ENCODE peak calls at places on chromosomes 16 and 17, in nine cellular contexts. One of them, this sample, is unnamed.

GRCh38 chr16:62041401-62041800 is 5.2 kb upstream of the CDH8 start:
- DNase-seq in tibial nerve: no peak
- DNase-seq in heart left ventricle: no peak
- DNase-seq in transverse colon: no peak
- DNase-seq in prostate gland: no peak
- DNase-seq in stomach: no peak
- DNase-seq in esophagus squamous epithelium: no peak
- DNase-seq in IMR-90: no peak
- DNase-seq in body of pancreas: no peak
- DNase-seq in this sample: no peak

GRCh38 chr16:12323007-12323699 is 346.6 kb downstream of the SNX29 start:
- DNase-seq in esophagus squamous epithelium: no peak
- DNase-seq in IMR-90: no peak
- DNase-seq in stomach: no peak
- DNase-seq in tibial nerve: no peak
- DNase-seq in heart left ventricle: no peak
- DNase-seq in transverse colon: no peak
- DNase-seq in body of pancreas: no peak
- DNase-seq in prostate gland: no peak
- DNase-seq in this sample: no peak

GRCh38 chr17:4485676-4486646 is 12.7 kb upstream of the SPNS2 start:
- DNase-seq in heart left ventricle: no peak
- DNase-seq in transverse colon: no peak
- DNase-seq in esophagus squamous epithelium: no peak
- DNase-seq in body of pancreas: no peak
- DNase-seq in IMR-90: no peak
- DNase-seq in tibial nerve: no peak
- DNase-seq in prostate gland: no peak
- DNase-seq in stomach: no peak
- DNase-seq in this sample: no peak

GRCh38 chr16:82991941-82992675 is 365.3 kb downstream of the CDH13 start:
- DNase-seq in tibial nerve: no peak
- DNase-seq in stomach: no peak
- DNase-seq in transverse colon: no peak
- DNase-seq in body of pancreas: no peak
- DNase-seq in esophagus squamous epithelium: no peak
- DNase-seq in IMR-90: no peak
- DNase-seq in heart left ventricle: no peak
- DNase-seq in prostate gland: no peak
- DNase-seq in this sample: no peak

GRCh38 chr16:28930652-28931051 is 1.1 kb upstream of the CD19 start:
- DNase-seq in prostate gland: no peak
- DNase-seq in body of pancreas: no peak
- DNase-seq in tibial nerve: no peak
- DNase-seq in transverse colon: no peak
- DNase-seq in IMR-90: no peak
- DNase-seq in stomach: no peak
- DNase-seq in esophagus squamous epithelium: no peak
- DNase-seq in heart left ventricle: no peak
- DNase-seq in this sample: no peak

GRCh38 chr16:79278506-79278905 is 322.0 kb downstream of the MAF start:
- DNase-seq in body of pancreas: no peak
- DNase-seq in prostate gland: no peak
- DNase-seq in IMR-90: no peak
- DNase-seq in stomach: no peak
- DNase-seq in transverse colon: peak; percentile 44
- DNase-seq in esophagus squamous epithelium: no peak
- DNase-seq in heart left ventricle: no peak
- DNase-seq in tibial nerve: no peak
- DNase-seq in this sample: no peak

GRCh38 chr17:77696720-77697460 is 261.6 kb upstream of the TNRC6C start:
- DNase-seq in esophagus squamous epithelium: no peak
- DNase-seq in body of pancreas: no peak
- DNase-seq in stomach: no peak
- DNase-seq in IMR-90: no peak
- DNase-seq in transverse colon: no peak
- DNase-seq in prostate gland: no peak
- DNase-seq in tibial nerve: no peak
- DNase-seq in heart left ventricle: no peak
- DNase-seq in this sample: no peak

GRCh38 chr17:72439893-72440502 is 319.2 kb downstream of the SOX9 start:
- DNase-seq in IMR-90: no peak
- DNase-seq in tibial nerve: no peak
- DNase-seq in prostate gland: no peak
- DNase-seq in esophagus squamous epithelium: no peak
- DNase-seq in stomach: no peak
- DNase-seq in transverse colon: no peak
- DNase-seq in body of pancreas: no peak
- DNase-seq in heart left ventricle: no peak
- DNase-seq in this sample: no peak

GRCh38 chr17:8822401-8823035 is 23.4 kb upstream of the MFSD6L start:
- DNase-seq in IMR-90: no peak
- DNase-seq in tibial nerve: no peak
- DNase-seq in heart left ventricle: no peak
- DNase-seq in esophagus squamous epithelium: no peak
- DNase-seq in body of pancreas: no peak
- DNase-seq in transverse colon: no peak
- DNase-seq in stomach: no peak
- DNase-seq in prostate gland: no peak
- DNase-seq in this sample: no peak

GRCh38 chr17:8821446-8822105 is 22.4 kb upstream of the MFSD6L start:
- DNase-seq in prostate gland: no peak
- DNase-seq in transverse colon: no peak
- DNase-seq in tibial nerve: no peak
- DNase-seq in IMR-90: no peak
- DNase-seq in stomach: no peak
- DNase-seq in esophagus squamous epithelium: no peak
- DNase-seq in body of pancreas: no peak
- DNase-seq in heart left ventricle: no peak
- DNase-seq in this sample: no peak

GRCh38 chr17:8820311-8821010 is 21.3 kb upstream of the MFSD6L start:
- DNase-seq in IMR-90: no peak
- DNase-seq in heart left ventricle: no peak
- DNase-seq in prostate gland: no peak
- DNase-seq in stomach: no peak
- DNase-seq in transverse colon: no peak
- DNase-seq in body of pancreas: no peak
- DNase-seq in esophagus squamous epithelium: no peak
- DNase-seq in tibial nerve: no peak
- DNase-seq in this sample: no peak

GRCh38 chr17:8825802-8826201 is 26.6 kb upstream of the MFSD6L start:
- DNase-seq in prostate gland: no peak
- DNase-seq in tibial nerve: no peak
- DNase-seq in stomach: no peak
- DNase-seq in esophagus squamous epithelium: no peak
- DNase-seq in heart left ventricle: no peak
- DNase-seq in body of pancreas: no peak
- DNase-seq in transverse colon: no peak
- DNase-seq in IMR-90: no peak
- DNase-seq in this sample: no peak

DNA sequence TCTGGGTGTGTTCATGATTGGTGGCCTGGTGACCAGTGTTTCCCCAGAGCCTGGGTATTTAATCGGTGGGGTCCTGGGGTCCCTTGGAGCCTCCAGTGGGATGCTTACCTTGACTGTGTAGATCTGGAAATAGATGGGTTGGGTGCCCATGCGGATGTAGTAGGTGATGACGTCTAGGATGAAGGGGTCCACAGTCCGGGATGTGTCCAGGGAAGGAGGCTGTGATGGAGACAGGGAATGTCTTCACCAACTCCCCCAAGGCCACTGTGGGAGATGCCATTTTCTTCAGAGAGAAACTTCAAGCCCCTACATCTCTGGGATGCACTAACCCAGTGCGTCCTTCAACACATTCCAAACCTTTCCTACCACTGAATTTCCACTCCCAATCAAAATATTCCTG is 24.1 kb upstream of the MFSD6L start:
- DNase-seq in body of pancreas: no peak
- DNase-seq in IMR-90: no peak
- DNase-seq in tibial nerve: no peak
- DNase-seq in transverse colon: no peak
- DNase-seq in heart left ventricle: no peak
- DNase-seq in prostate gland: no peak
- DNase-seq in esophagus squamous epithelium: no peak
- DNase-seq in stomach: no peak
- DNase-seq in this sample: no peak
- TF ChIP-seq POLR2A in body of pancreas: no peak
- TF ChIP-seq POLR2A in IMR-90: no peak
- TF ChIP-seq POLR2A in tibial nerve: no peak
- TF ChIP-seq POLR2A in transverse colon: no peak
- TF ChIP-seq POLR2A in heart left ventricle: no peak
- TF ChIP-seq POLR2A in prostate gland: no peak
- TF ChIP-seq POLR2A in esophagus squamous epithelium: no peak
- TF ChIP-seq POLR2A in stomach: no peak
- TF ChIP-seq POLR2A in this sample: no peak

GRCh38 chr17:59786536-59787319 is 79.3 kb downstream of the VMP1 start:
- DNase-seq in tibial nerve: peak; percentile 78
- DNase-seq in prostate gland: peak; percentile 90
- DNase-seq in esophagus squamous epithelium: peak; percentile 39
- DNase-seq in IMR-90: peak; percentile 100
- DNase-seq in stomach: peak; percentile 61
- DNase-seq in transverse colon: peak; percentile 69
- DNase-seq in body of pancreas: peak; percentile 78
- DNase-seq in heart left ventricle: peak; percentile 58
- DNase-seq in this sample: peak; percentile 92

GRCh38 chr17:59785091-59785799 is 77.8 kb downstream of the VMP1 start:
- DNase-seq in body of pancreas: no peak
- DNase-seq in transverse colon: no peak
- DNase-seq in heart left ventricle: no peak
- DNase-seq in stomach: no peak
- DNase-seq in esophagus squamous epithelium: no peak
- DNase-seq in prostate gland: no peak
- DNase-seq in IMR-90: no peak
- DNase-seq in tibial nerve: no peak
- DNase-seq in this sample: no peak

GRCh38 chr17:59790936-59791335 is 83.5 kb downstream of the VMP1 start:
- DNase-seq in transverse colon: no peak
- DNase-seq in tibial nerve: peak; percentile 50
- DNase-seq in esophagus squamous epithelium: no peak
- DNase-seq in body of pancreas: no peak
- DNase-seq in stomach: no peak
- DNase-seq in prostate gland: no peak
- DNase-seq in IMR-90: no peak
- DNase-seq in heart left ventricle: no peak
- DNase-seq in this sample: no peak

GRCh38 chr17:59783221-59784016 is 76.0 kb downstream of the VMP1 start:
- DNase-seq in esophagus squamous epithelium: no peak
- DNase-seq in prostate gland: no peak
- DNase-seq in heart left ventricle: no peak
- DNase-seq in body of pancreas: no peak
- DNase-seq in transverse colon: no peak
- DNase-seq in stomach: no peak
- DNase-seq in tibial nerve: no peak
- DNase-seq in IMR-90: peak; percentile 60
- DNase-seq in this sample: peak; percentile 45

GRCh38 chr17:59786213-59786535 is 78.7 kb downstream of the VMP1 start:
- DNase-seq in IMR-90: no peak
- DNase-seq in prostate gland: no peak
- DNase-seq in esophagus squamous epithelium: no peak
- DNase-seq in body of pancreas: no peak
- DNase-seq in heart left ventricle: no peak
- DNase-seq in transverse colon: no peak
- DNase-seq in tibial nerve: no peak
- DNase-seq in stomach: no peak
- DNase-seq in this sample: no peak
- TF ChIP-seq POLR2A in IMR-90: no peak
- TF ChIP-seq POLR2A in prostate gland: no peak
- TF ChIP-seq POLR2A in esophagus squamous epithelium: no peak
- TF ChIP-seq POLR2A in body of pancreas: no peak
- TF ChIP-seq POLR2A in heart left ventricle: no peak
- TF ChIP-seq POLR2A in transverse colon: no peak
- TF ChIP-seq POLR2A in tibial nerve: no peak
- TF ChIP-seq POLR2A in stomach: no peak
- TF ChIP-seq POLR2A in this sample: no peak

DNA sequence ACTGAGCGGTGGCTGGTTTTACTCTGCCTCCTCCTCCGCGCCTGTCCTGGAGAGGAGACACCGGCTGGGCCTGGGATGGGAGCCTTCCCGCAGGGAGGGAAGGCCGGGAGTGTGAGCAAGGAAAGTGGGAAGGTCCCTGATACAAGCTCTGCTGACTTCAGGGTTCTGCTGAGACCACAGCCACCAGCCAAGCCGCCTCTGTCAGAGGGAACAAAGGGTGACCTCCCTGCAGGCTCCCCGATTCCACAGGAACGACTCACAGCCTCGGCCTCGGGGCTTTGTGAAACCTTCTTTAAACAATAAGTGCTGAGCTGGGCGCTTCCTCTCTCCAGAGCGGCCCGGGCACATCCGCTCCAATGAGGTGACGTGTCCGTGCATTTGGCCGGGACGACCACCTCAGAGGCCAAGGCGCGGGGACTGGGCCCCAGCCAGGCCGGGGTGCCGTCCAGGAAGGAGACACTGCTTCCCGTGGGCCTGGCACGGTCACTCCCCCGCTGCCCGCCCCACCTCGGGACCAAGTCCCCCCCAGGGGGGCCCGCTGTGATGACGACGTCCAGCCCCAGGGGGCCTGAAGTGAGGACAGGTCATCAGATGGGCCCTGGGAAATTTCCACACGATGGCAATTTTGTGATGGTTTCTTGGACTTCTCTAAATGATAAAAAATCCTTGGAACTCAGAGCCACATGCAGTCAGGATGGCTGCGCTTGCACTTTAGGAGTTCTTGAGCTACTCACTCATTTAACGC is 11.8 kb upstream of the CIBAR2 start:
- DNase-seq in stomach: no peak
- DNase-seq in tibial nerve: no peak
- DNase-seq in prostate gland: no peak
- DNase-seq in transverse colon: peak; percentile 26
- DNase-seq in esophagus squamous epithelium: no peak
- DNase-seq in IMR-90: peak; percentile 87
- DNase-seq in heart left ventricle: peak; percentile 65
- DNase-seq in body of pancreas: peak; percentile 38
- DNase-seq in this sample: no peak
- TF ChIP-seq POLR2A in stomach: no peak
- TF ChIP-seq POLR2A in tibial nerve: no peak
- TF ChIP-seq POLR2A in prostate gland: no peak
- TF ChIP-seq POLR2A in transverse colon: no peak
- TF ChIP-seq POLR2A in esophagus squamous epithelium: no peak
- TF ChIP-seq POLR2A in IMR-90: peak; percentile 37
- TF ChIP-seq POLR2A in heart left ventricle: no peak
- TF ChIP-seq POLR2A in body of pancreas: no peak
- TF ChIP-seq POLR2A in this sample: no peak

DNA sequence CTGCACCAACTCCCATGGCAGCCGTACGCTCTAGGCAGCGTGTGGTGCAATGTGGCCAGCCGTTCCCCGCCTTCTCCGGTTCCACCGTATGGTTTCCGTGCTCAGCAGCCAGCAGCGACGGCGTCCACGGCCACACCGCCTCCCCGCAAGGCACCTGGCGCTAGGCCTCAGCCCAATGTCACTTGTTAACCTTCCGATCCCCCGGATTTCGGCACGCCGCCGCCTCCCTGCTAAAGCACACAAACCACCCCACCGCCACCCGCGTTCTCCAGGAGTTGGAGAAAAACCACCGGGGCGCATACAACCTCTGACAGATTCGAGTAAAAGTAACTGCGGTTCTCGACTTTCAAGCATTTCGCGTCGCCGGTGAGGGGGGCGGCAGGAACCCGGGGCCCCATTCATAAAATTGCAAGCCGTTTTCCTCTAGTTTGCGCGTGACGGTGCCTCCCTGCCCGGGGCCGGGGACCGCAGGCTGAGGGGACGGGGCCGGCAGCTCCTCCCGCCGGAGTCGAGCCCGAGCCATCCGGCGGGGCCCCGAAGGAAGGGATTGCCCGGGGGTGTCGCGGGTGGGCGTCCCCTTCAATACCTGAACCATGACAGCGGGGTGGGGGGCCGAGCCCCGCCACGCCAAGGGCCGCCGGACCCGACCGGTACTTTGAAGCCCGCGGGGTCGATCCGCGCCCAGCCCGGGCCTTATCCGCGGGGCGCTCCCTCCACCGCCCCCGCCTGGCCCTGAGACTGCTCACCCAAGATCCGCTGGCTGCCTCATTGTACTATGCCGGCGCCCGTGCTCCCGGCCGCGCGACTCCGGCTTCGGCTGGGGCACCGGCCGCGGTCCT is at the start of gene TEX2:
- DNase-seq in esophagus squamous epithelium: no peak
- DNase-seq in transverse colon: peak; percentile 66
- DNase-seq in prostate gland: peak; percentile 54
- DNase-seq in stomach: peak; percentile 81
- DNase-seq in IMR-90: no peak
- DNase-seq in heart left ventricle: peak; percentile 59
- DNase-seq in body of pancreas: peak; percentile 74
- DNase-seq in tibial nerve: peak; percentile 32
- DNase-seq in this sample: peak; percentile 76
- TF ChIP-seq POLR2A in esophagus squamous epithelium: no peak
- TF ChIP-seq POLR2A in transverse colon: peak; percentile 65
- TF ChIP-seq POLR2A in prostate gland: peak; percentile 71
- TF ChIP-seq POLR2A in stomach: peak; percentile 21
- TF ChIP-seq POLR2A in IMR-90: peak; percentile 72
- TF ChIP-seq POLR2A in heart left ventricle: peak; percentile 21
- TF ChIP-seq POLR2A in body of pancreas: peak; percentile 69
- TF ChIP-seq POLR2A in tibial nerve: peak; percentile 44
- TF ChIP-seq POLR2A in this sample: peak; percentile 34

This sample was measured in erythroblast.